ENCODE peak calls at places on chromosomes 6 and 20, in four cellular contexts. H is GM12878, V is K562, P is HepG2. Q is an unnamed sample.

GRCh38 chr6:16240618-16241320 is 2.4 kb downstream of the GMPR start:
- DNase-seq in H (no peak), P (no peak), V (peak), Q (no peak)

GRCh38 chr20:40019510-40019909 is 669.5 kb downstream of the MAFB start:
- DNase-seq in P (no peak), H (no peak), V (no peak), Q (no peak)

GRCh38 chr6:69894578-69895347 is 28.4 kb downstream of the COL19A1 start:
- DNase-seq in P (no peak), H (peak), V (no peak), Q (no peak)

GRCh38 chr6:110822248-110822647 is 7.0 kb upstream of the CDK19 start:
- DNase-seq in H (no peak), P (no peak), V (no peak), Q (no peak)

GRCh38 chr6:3885262-3886036 is 36.3 kb downstream of the FAM50B start:
- DNase-seq in P (peak), H (no peak), V (peak), Q (peak)

GRCh38 chr6:999552-999951 is 306.6 kb upstream of the EXOC2 start:
- DNase-seq in H (no peak), V (no peak), P (peak), Q (no peak)

GRCh38 chr6:36350681-36351091 is 14.0 kb upstream of the BNIP5 start:
- DNase-seq in P (no peak), H (no peak), V (peak), Q (no peak)

GRCh38 chr20:37526238-37526838 is 1.3 kb downstream of the BLCAP start:
- DNase-seq in H (no peak), P (peak), V (peak), Q (peak)

GRCh38 chr6:14721103-14721758 is 524.6 kb upstream of the JARID2 start:
- DNase-seq in V (no peak), H (no peak), P (peak), Q (no peak)

GRCh38 chr6:170393033-170393432 is 86.5 kb downstream of the FAM120B start:
- DNase-seq in V (no peak), P (no peak), H (no peak), Q (no peak)

GRCh38 chr20:48051810-48052491 is 266.7 kb upstream of the SULF2 start:
- DNase-seq in V (no peak), H (no peak), P (no peak), Q (no peak)

GRCh38 chr6:35149891-35150566 is 8.9 kb upstream of the TCP11 start:
- DNase-seq in P (no peak), H (no peak), V (peak), Q (no peak)

GRCh38 chr6:31945507-31946369 is at the start of gene CFB:
- DNase-seq in V (peak), P (peak), H (no peak), Q (no peak)

GRCh38 chr6:158142789-158143188 is 25.3 kb downstream of the SERAC1 start:
- DNase-seq in V (no peak), H (no peak), P (peak), Q (no peak)

GRCh38 chr6:112189494-112189893 is 64.9 kb downstream of the LAMA4 start:
- DNase-seq in P (no peak), H (no peak), V (no peak), Q (no peak)

GRCh38 chr20:5658897-5659296 is 91.3 kb upstream of the SHLD1 start:
- DNase-seq in H (no peak), V (no peak), P (peak), Q (no peak)

GRCh38 chr6:35489995-35490791 is 6.7 kb downstream of the TEAD3 start:
- DNase-seq in V (peak), H (no peak), P (no peak), Q (no peak)

GRCh38 chr20:4038047-4038459 is 22.7 kb upstream of the RNF24 start:
- DNase-seq in V (peak), P (no peak), H (peak), Q (no peak)

GRCh38 chr6:152170702-152171667 is 363.5 kb downstream of the ESR1 start:
- DNase-seq in H (peak), V (no peak), P (peak), Q (no peak)

GRCh38 chr6:10528170-10528981 is 7.2 kb downstream of the GCNT2 start:
- DNase-seq in V (no peak), P (peak), H (peak), Q (no peak)

GRCh38 chr6:115796061-115796460 is 264.6 kb downstream of the FRK start:
- DNase-seq in H (no peak), V (no peak), P (no peak), Q (peak)

GRCh38 chr20:19858972-19859371 is 100.9 kb downstream of the RIN2 start:
- DNase-seq in H (no peak), P (no peak), V (no peak), Q (no peak)

GRCh38 chr6:103797738-103798137 is 1062.0 kb downstream of the HACE1 start:
- DNase-seq in H (no peak), P (no peak), V (no peak), Q (no peak)

GRCh38 chr6:148311849-148312669 is 30.6 kb upstream of the SASH1 start:
- DNase-seq in P (no peak), H (no peak), V (no peak), Q (no peak)

GRCh38 chr6:72363844-72364740 is 257.8 kb upstream of the KCNQ5 start:
- DNase-seq in H (no peak), P (no peak), V (no peak), Q (no peak)

GRCh38 chr20:12072945-12073245 is 155.2 kb downstream of the BTBD3 start:
- DNase-seq in H (no peak), P (no peak), V (no peak), Q (no peak)

GRCh38 chr6:21823371-21823770 is 229.8 kb downstream of the SOX4 start:
- DNase-seq in P (no peak), V (no peak), H (no peak), Q (no peak)

GRCh38 chr20:32737371-32738223 is 5.7 kb downstream of the COMMD7 start:
- DNase-seq in P (no peak), V (no peak), H (no peak), Q (no peak)

DNA sequence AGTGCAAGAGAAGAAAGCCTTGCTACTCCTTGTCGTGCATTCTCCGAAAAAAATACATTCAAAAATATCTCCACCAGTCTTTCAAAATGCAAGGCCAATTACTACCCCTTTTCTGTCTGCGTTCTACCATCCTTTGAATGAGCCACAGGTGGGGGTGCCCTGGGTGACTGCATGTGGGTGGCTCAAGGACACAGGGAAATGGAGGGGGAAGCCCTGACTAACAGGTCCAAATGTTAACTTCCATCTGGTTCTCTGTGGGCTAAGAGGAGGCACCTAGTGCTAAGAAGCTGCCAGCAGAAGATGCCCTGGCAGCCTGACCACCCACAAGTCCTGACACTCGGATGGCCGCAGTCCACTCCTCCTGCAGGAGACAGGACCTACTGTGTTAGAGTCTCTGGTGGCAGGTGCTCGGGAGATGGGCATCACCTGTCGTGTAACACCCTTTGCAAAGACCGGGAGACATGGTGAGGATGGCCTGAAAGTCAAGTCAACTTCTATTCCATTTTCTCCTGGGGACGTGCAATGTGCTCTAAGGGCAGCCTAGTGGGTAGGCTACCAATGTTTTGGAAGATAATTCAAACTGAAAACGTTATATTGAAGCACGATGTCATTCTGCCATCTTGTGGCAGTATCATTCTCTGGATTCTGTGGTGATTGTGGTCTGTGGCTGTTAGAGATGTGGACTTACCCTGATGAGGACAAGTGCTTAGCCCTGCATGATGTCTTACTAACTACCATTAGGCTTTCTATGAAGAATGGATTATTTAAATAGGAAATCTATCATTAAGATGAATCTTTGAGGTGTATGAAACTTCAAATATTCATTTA is 27.4 kb upstream of the IGF2R start:
- DNase-seq in P (peak), H (peak), V (peak), Q (peak)
- TF ChIP-seq FOXM1 in P (no peak), H (no peak), V (no peak), Q (no peak)

GRCh38 chr6:25585225-25585624 is 66.8 kb upstream of the SCGN start:
- DNase-seq in V (no peak), P (no peak), H (no peak), Q (no peak)

GRCh38 chr6:25579902-25580495 is 72.0 kb upstream of the SCGN start:
- DNase-seq in V (no peak), P (no peak), H (no peak), Q (no peak)

GRCh38 chr6:25582101-25582500 is 69.9 kb upstream of the SCGN start:
- DNase-seq in H (no peak), V (no peak), P (no peak), Q (no peak)

GRCh38 chr6:25583906-25584305 is 68.1 kb upstream of the SCGN start:
- DNase-seq in H (no peak), V (no peak), P (no peak), Q (no peak)

GRCh38 chr6:25583099-25583498 is 68.9 kb upstream of the SCGN start:
- DNase-seq in P (no peak), V (no peak), H (no peak), Q (no peak)
- TF ChIP-seq FOXM1 in P (no peak), V (no peak), H (no peak), Q (no peak)

DNA sequence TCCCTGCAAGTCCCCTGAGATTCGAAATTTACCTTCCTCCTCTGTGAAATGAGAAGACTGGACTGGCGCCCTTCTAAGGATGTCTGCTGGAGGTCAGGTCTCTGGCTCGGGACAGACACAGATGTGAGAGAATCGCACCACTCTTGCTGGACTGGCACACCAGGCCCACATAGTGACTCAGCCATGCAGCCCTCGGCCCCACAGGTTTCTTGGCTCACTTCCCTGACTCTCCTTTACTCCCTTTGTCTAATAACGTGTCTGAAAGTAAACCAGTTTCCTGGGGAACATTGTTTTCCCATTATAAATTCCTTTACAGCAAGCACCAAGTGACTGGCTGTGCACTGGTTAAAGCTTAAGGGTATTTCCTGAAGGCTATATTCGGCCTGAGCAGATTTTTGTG is 106.7 kb upstream of the PLEKHG1 start:
- DNase-seq in V (no peak), P (no peak), H (no peak), Q (no peak)
- TF ChIP-seq FOXM1 in V (no peak), P (no peak), H (no peak), Q (no peak)

GRCh38 chr6:62102387-62102786 is 183.6 kb downstream of the KHDRBS2 start:
- DNase-seq in P (no peak), V (no peak), H (no peak), Q (no peak)

GRCh38 chr6:62103186-62103859 is 182.7 kb downstream of the KHDRBS2 start:
- DNase-seq in V (no peak), H (no peak), P (no peak), Q (no peak)
- TF ChIP-seq FOXM1 in V (no peak), H (no peak), P (no peak), Q (no peak)

GRCh38 chr6:53310751-53311585 is 37.8 kb downstream of the ELOVL5 start:
- DNase-seq in P (no peak), V (no peak), H (no peak), Q (no peak)

GRCh38 chr6:53309897-53310291 is 38.9 kb downstream of the ELOVL5 start:
- DNase-seq in H (no peak), P (no peak), V (no peak), Q (no peak)

GRCh38 chr6:53302678-53303360 is 45.9 kb downstream of the ELOVL5 start:
- DNase-seq in V (no peak), P (peak), H (no peak), Q (no peak)

GRCh38 chr6:53309059-53309896 is 39.5 kb downstream of the ELOVL5 start:
- DNase-seq in H (peak), P (peak), V (peak), Q (no peak)

GRCh38 chr6:53306819-53307347 is 41.9 kb downstream of the ELOVL5 start:
- DNase-seq in H (peak), P (peak), V (no peak), Q (no peak)
- TF ChIP-seq FOXM1 in H (peak), P (no peak), V (no peak), Q (no peak)

Q was measured in HEK293T.